ENCODE peak calls at places on chromosomes 6 and 20, in five cellular contexts. P, Y, R, M and H are unnamed samples.

GRCh38 chr6:46175976-46176375 is 5.2 kb upstream of the ENPP5 start:
- DNase-seq in Y (no peak), R (no peak), P (no peak), M (no peak), H (no peak)

GRCh38 chr20:18506744-18507143 is 996 bp upstream of the SEC23B start:
- DNase-seq in P (no peak), R (no peak), Y (no peak), M (no peak), H (no peak)

GRCh38 chr20:44211177-44212039 is 837 bp upstream of the OSER1 start:
- DNase-seq in M (peak), P (peak), R (no peak), Y (no peak), H (no peak)

GRCh38 chr20:43667341-43668132 is 623 bp downstream of the MYBL2 start:
- DNase-seq in M (no peak), R (no peak), Y (peak), P (no peak), H (no peak)

GRCh38 chr20:21564127-21564773 is 50.4 kb upstream of the NKX2-2 start:
- DNase-seq in R (no peak), M (no peak), Y (no peak), P (no peak), H (no peak)

GRCh38 chr6:68572975-68573374 is 62.1 kb upstream of the ADGRB3 start:
- DNase-seq in R (no peak), Y (no peak), M (no peak), P (no peak), H (no peak)

GRCh38 chr6:38131527-38131965 is 312.0 kb downstream of the ZFAND3 start:
- DNase-seq in R (no peak), P (peak), Y (no peak), M (no peak), H (no peak)

GRCh38 chr6:54307412-54308036 is 717 bp upstream of the TINAG start:
- DNase-seq in P (no peak), Y (no peak), M (no peak), R (no peak), H (no peak)

GRCh38 chr6:46850781-46851180 is 57.6 kb downstream of the MEP1A start:
- DNase-seq in Y (no peak), P (no peak), M (no peak), R (no peak), H (no peak)

GRCh38 chr6:113959235-113959634 is 11.7 kb downstream of the HDAC2 start:
- DNase-seq in Y (no peak), M (no peak), R (no peak), P (no peak), H (no peak)

GRCh38 chr6:113350521-113350920 is 506.6 kb upstream of the MARCKS start:
- DNase-seq in M (no peak), R (no peak), P (peak), Y (no peak), H (no peak)

GRCh38 chr6:20669571-20670314 is 135.5 kb downstream of the CDKAL1 start:
- DNase-seq in M (no peak), P (peak), R (no peak), Y (no peak), H (no peak)

GRCh38 chr6:68473433-68474210 is 161.5 kb upstream of the ADGRB3 start:
- DNase-seq in Y (no peak), R (no peak), P (no peak), M (no peak), H (no peak)

GRCh38 chr6:149400050-149400449 is at the start of gene SUMO4:
- DNase-seq in Y (no peak), M (no peak), P (no peak), R (no peak), H (no peak)

GRCh38 chr20:40945754-40946451 is 82.7 kb upstream of the TOP1 start:
- DNase-seq in Y (peak), M (peak), R (no peak), P (peak), H (peak)

GRCh38 chr6:105015482-105015881 is 58.6 kb downstream of the LIN28B start:
- DNase-seq in R (no peak), M (no peak), P (peak), Y (no peak), H (peak)

GRCh38 chr6:169804427-169804826 is 53.0 kb downstream of the ERMARD start:
- DNase-seq in R (no peak), P (no peak), M (no peak), Y (no peak), H (no peak)

GRCh38 chr6:132819405-132820145 is 5.2 kb downstream of the RPS12 start:
- DNase-seq in M (no peak), Y (no peak), R (no peak), P (peak), H (no peak)
- H3K27ac ChIP-seq in M (no peak), Y (no peak), R (no peak), P (no peak), H (peak)

GRCh38 chr6:56664007-56664406 is 21.3 kb upstream of the DST start:
- DNase-seq in P (no peak), Y (no peak), R (no peak), M (no peak), H (no peak)
- H3K27ac ChIP-seq in P (no peak), Y (no peak), R (no peak), M (no peak), H (no peak)

DNA sequence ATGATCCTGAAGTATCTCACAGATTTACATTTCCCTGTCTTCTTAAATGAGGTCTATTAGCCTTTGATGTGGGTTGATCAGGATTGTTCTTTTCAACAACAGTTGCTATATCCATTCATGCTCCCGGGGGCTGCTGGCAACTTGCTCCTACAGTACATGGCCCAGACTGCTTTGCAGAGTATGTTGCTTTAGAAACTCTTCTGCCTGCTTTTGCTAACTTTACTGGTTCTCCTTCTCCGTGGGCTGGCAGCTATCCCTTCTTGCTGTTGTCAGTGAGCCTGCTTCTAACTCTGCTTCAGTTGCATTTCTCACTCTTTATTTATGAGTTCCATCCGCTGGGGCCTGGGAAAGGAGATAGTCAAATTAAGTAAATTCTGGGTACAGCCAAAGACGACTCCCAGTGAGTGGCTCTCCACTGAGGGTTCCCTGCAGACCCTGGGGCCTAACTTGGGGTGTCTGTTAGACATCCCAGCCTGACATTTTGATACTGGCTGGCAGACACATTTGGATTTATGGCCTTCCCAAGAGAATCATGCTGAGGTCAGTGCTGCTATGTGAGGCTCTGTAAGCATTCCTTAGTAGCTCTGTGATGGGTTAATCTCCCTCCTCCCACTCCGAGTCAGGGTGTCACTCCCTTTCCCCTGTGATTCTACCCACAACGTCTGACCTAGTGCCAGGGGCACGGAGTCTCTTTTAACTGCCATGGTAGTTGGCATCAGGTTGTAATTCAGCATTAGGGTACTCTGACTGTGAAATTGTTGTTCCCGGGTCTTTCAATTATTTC is 73.6 kb downstream of the SLX4IP start:
- DNase-seq in Y (no peak), R (no peak), M (peak), P (peak), H (no peak)
- H3K27ac ChIP-seq in Y (no peak), R (no peak), M (peak), P (peak), H (peak)

DNA sequence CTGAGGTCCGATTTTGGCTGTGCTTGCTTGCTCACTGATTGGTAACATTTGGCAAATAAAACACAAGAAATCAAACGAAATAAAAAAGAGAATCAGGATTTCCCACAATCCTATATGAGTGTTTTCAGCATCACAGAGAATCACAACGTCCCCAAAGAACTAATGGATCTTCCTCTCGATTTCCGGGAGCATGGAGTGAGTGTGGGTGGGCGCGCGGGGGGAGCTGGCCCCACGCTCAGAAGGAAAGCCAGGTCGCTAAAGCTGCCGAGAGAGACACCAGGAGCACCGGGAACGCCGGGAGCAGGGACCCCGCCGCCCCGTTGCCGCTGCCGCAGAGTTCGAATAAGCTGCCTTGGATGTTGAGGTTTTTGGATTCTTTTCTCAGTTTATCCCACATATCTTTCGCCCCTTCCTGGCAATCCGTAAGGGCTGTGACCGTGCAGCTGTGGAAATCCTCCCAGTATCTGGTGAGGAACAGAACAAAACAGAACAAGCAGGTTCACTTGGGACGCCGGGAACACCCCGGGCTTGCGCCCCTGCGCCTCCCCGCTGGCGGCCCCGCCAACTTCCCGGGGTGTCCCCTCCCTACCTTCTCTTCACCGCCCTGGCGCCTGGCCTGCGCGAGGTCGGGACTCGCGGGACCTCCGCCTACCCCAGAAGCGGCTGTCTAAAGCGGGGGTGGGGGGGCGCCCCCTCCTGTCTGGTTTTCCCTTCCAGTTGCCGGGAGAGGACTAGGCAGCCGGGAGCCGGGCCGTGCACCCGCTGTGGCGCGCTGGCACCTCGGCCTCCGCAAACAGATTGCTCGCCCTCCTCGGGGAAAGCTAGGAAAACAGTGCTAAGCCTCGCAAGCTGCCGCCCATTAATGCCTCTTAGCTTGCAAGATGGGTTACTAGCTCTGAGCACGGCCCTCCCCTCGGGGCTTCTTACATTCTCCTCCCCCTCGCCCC is 7.7 kb downstream of the NRN1 start:
- DNase-seq in R (no peak), P (no peak), M (no peak), Y (no peak), H (no peak)
- H3K27ac ChIP-seq in R (no peak), P (no peak), M (peak), Y (no peak), H (peak)

GRCh38 chr6:83815631-83816030 is 37.5 kb upstream of the RIPPLY2 start:
- DNase-seq in M (no peak), R (no peak), Y (no peak), P (no peak), H (no peak)
- H3K27ac ChIP-seq in M (no peak), R (no peak), Y (no peak), P (no peak), H (no peak)

GRCh38 chr20:56851552-56851951 is 222.4 kb downstream of the TFAP2C start:
- DNase-seq in R (no peak), Y (no peak), P (no peak), M (no peak), H (no peak)
- H3K27ac ChIP-seq in R (no peak), Y (no peak), P (no peak), M (no peak), H (no peak)

GRCh38 chr6:116282698-116283097 is 3.0 kb upstream of the TSPYL1 start:
- DNase-seq in M (no peak), P (peak), Y (no peak), R (no peak), H (no peak)

GRCh38 chr6:116278853-116279231 is 888 bp downstream of the TSPYL1 start:
- DNase-seq in M (peak), P (peak), R (no peak), Y (no peak), H (no peak)

GRCh38 chr6:116279232-116280160 is at the start of gene TSPYL1:
- DNase-seq in P (peak), R (peak), Y (peak), M (peak), H (peak)

GRCh38 chr6:116280161-116280959 is 630 bp upstream of the TSPYL1 start:
- DNase-seq in P (peak), R (no peak), Y (no peak), M (no peak), H (no peak)

GRCh38 chr6:116280960-116281316 is 1.2 kb upstream of the TSPYL1 start:
- DNase-seq in Y (no peak), R (no peak), M (no peak), P (no peak), H (no peak)
- H3K27ac ChIP-seq in Y (no peak), R (no peak), M (no peak), P (no peak), H (no peak)

GRCh38 chr6:35360349-35361138 is 18.2 kb downstream of the PPARD start:
- DNase-seq in Y (no peak), M (peak), P (peak), R (no peak), H (no peak)

GRCh38 chr6:35357671-35358070 is 15.3 kb downstream of the PPARD start:
- DNase-seq in M (no peak), P (no peak), R (no peak), Y (no peak), H (no peak)

GRCh38 chr6:35362200-35362599 is 19.8 kb downstream of the PPARD start:
- DNase-seq in R (no peak), Y (no peak), P (no peak), M (no peak), H (no peak)

GRCh38 chr6:35359346-35359743 is 17.0 kb downstream of the PPARD start:
- DNase-seq in P (no peak), Y (no peak), M (no peak), R (no peak), H (no peak)

DNA sequence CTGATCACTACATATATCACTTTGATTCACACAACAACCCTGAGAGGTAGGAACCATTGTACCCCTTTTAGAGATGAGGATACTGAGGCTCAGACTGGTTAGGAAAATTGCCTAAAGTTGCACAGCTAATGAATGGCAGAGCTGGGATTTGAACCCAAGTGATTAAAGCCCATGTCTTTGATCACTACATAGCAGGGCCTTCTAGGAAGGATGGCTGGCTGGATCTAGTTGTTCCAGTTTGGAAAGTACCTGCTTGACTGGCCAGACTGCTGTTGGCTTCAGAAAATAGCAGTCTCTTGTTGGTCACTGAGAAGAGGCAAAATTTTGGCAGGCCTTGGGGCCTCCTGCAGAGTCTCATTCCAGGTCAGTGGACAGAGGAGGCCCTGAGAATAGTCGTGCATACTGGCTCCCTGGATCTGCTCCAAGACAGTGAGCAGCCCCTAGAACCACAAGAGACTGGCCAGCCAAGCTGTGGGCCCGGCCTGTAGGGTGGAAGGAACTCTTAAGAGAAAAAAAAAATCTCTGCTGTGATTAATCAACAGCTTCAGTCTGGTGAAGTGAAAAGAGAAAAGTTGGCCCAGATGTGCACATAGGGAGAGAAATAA is 17.5 kb downstream of the PPARD start:
- DNase-seq in Y (no peak), R (no peak), M (peak), P (peak), H (no peak)
- H3K27ac ChIP-seq in Y (no peak), R (no peak), M (no peak), P (no peak), H (no peak)

GRCh38 chr6:107209406-107209939 is 94.2 kb upstream of the BEND3 start:
- DNase-seq in Y (no peak), P (no peak), R (no peak), M (no peak), H (no peak)
- H3K27ac ChIP-seq in Y (no peak), P (no peak), R (no peak), M (no peak), H (no peak)

DNA sequence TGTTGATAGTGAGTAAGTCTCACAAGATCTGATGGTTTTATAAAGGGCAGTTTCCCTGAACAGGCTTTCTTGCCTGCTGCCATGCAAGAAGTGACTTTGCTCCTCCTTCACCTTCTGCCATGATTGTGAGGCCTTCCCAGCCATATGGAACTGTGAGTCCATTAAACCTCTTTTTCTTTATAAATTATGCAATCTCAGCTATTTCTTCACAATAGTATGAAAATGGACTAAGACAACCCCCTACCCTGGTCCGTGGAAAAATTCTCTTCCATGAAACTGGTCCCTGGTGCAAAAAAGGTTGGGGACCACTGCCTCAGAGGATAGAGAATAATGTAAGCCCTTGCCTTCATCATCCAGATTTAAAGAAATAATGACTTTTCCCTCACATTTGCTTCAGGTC is 861.3 kb downstream of the QKI start:
- DNase-seq in R (no peak), M (no peak), Y (no peak), P (no peak), H (no peak)
- H3K27ac ChIP-seq in R (no peak), M (no peak), Y (no peak), P (no peak), H (no peak)